ENCODE peak calls at places on chromosomes 16 and 17, in ten cellular contexts. T, B, O, J, Q, G, N, M, H and I are unnamed samples. For H3K27me3, the result is how much of the 10 kb centered on the place peaks cover.

GRCh38 chr16:89721644-89722391 is 481 bp downstream of the ZNF276 start:
- DNase-seq in T (peak), B (peak), O (peak), J (peak), Q (peak), G (peak), N (peak), M (peak), H (no peak), I (peak)

GRCh38 chr17:83096401-83097220 is 17.2 kb downstream of the METRNL start:
- DNase-seq in T (no peak), B (no peak), O (peak), J (no peak), Q (no peak), G (no peak), N (no peak), M (no peak), H (no peak), I (peak)

GRCh38 chr17:34709108-34709779 is 129.9 kb downstream of the TMEM132E start:
- DNase-seq in T (no peak), B (peak), O (no peak), J (no peak), Q (no peak), G (no peak), N (no peak), M (no peak), H (no peak), I (peak)

GRCh38 chr16:4184038-4184702 is 57.7 kb downstream of the SRL start:
- DNase-seq in T (peak), B (peak), O (no peak), J (no peak), Q (peak), G (no peak), N (no peak), M (no peak), H (no peak), I (no peak)

GRCh38 chr17:335691-336090 is 16.9 kb downstream of the RPH3AL start:
- DNase-seq in T (peak), B (no peak), O (no peak), J (no peak), Q (no peak), G (no peak), N (no peak), M (peak), H (no peak), I (no peak)

GRCh38 chr16:52466998-52467397 is 79.9 kb downstream of the TOX3 start:
- DNase-seq in T (no peak), B (no peak), O (no peak), J (no peak), Q (no peak), G (no peak), N (no peak), M (peak), H (no peak), I (no peak)

GRCh38 chr16:66519974-66520373 is 29.9 kb downstream of the TK2 start:
- DNase-seq in T (no peak), B (no peak), O (no peak), J (no peak), Q (no peak), G (no peak), N (no peak), M (no peak), H (no peak), I (no peak)

GRCh38 chr17:58331815-58332719 is 3.5 kb upstream of the TSPOAP1 start:
- DNase-seq in T (no peak), B (peak), O (peak), J (peak), Q (peak), G (no peak), N (peak), M (no peak), H (peak), I (no peak)

GRCh38 chr17:27496501-27496943 is 40.3 kb downstream of the KSR1 start:
- DNase-seq in T (peak), B (no peak), O (peak), J (peak), Q (no peak), G (no peak), N (no peak), M (no peak), H (no peak), I (no peak)

GRCh38 chr16:27083861-27084261 is 17.1 kb downstream of the C16orf82 start:
- DNase-seq in T (peak), B (no peak), O (no peak), J (no peak), Q (no peak), G (no peak), N (peak), M (no peak), H (no peak), I (no peak)

GRCh38 chr17:46795379-46795952 is 23.0 kb downstream of the WNT3 start:
- DNase-seq in T (no peak), B (no peak), O (no peak), J (no peak), Q (no peak), G (no peak), N (no peak), M (peak), H (no peak), I (no peak)

GRCh38 chr16:87190288-87191240 is 126.6 kb downstream of the C16orf95 start:
- DNase-seq in T (no peak), B (no peak), O (no peak), J (no peak), Q (no peak), G (no peak), N (no peak), M (no peak), H (no peak), I (no peak)

GRCh38 chr16:29925173-29925804 is 737 bp downstream of the KCTD13 start:
- DNase-seq in T (peak), B (no peak), O (no peak), J (no peak), Q (no peak), G (no peak), N (no peak), M (no peak), H (no peak), I (no peak)

GRCh38 chr16:72921620-72922019 is 126.3 kb downstream of the ZFHX3 start:
- DNase-seq in T (no peak), B (peak), O (no peak), J (no peak), Q (peak), G (peak), N (no peak), M (peak), H (no peak), I (no peak)

GRCh38 chr17:73030995-73031394 is 61.5 kb downstream of the SLC39A11 start:
- DNase-seq in T (no peak), B (no peak), O (no peak), J (no peak), Q (no peak), G (no peak), N (no peak), M (no peak), H (no peak), I (no peak)

GRCh38 chr17:82022310-82022980 is at the start of gene CENPX:
- DNase-seq in T (peak), B (peak), O (no peak), J (no peak), Q (no peak), G (no peak), N (no peak), M (no peak), H (no peak), I (no peak)

GRCh38 chr17:28226563-28226962 is 92.4 kb upstream of the TMEM97 start:
- DNase-seq in T (no peak), B (peak), O (no peak), J (no peak), Q (no peak), G (no peak), N (no peak), M (no peak), H (no peak), I (no peak)

GRCh38 chr16:57890752-57891111 is 80.2 kb downstream of the CNGB1 start:
- DNase-seq in T (no peak), B (no peak), O (no peak), J (no peak), Q (no peak), G (no peak), N (no peak), M (no peak), H (no peak), I (no peak)

GRCh38 chr16:35752773-35753558 is 2293.6 kb downstream of the TP53TG3F start:
- DNase-seq in T (no peak), B (peak), O (no peak), J (peak), Q (no peak), G (no peak), N (no peak), M (no peak), H (no peak), I (no peak)

GRCh38 chr17:77164483-77165030 is 23.8 kb downstream of the SEC14L1 start:
- DNase-seq in T (peak), B (peak), O (no peak), J (no peak), Q (no peak), G (no peak), N (no peak), M (no peak), H (no peak), I (peak)

GRCh38 chr17:4009164-4009785 is 45.0 kb upstream of the ATP2A3 start:
- DNase-seq in T (no peak), B (no peak), O (no peak), J (no peak), Q (no peak), G (no peak), N (no peak), M (no peak), H (no peak), I (no peak)

GRCh38 chr17:82116246-82116645 is 18.2 kb upstream of the FASN start:
- DNase-seq in T (no peak), B (no peak), O (no peak), J (no peak), Q (no peak), G (no peak), N (no peak), M (no peak), H (no peak), I (no peak)

GRCh38 chr16:30088832-30089624 is 2.7 kb downstream of the TBX6 start:
- DNase-seq in T (no peak), B (no peak), O (no peak), J (no peak), Q (no peak), G (no peak), N (no peak), M (no peak), H (no peak), I (no peak)

GRCh38 chr16:74626741-74627416 is 20.0 kb upstream of the GLG1 start:
- DNase-seq in T (no peak), B (no peak), O (no peak), J (no peak), Q (no peak), G (no peak), N (no peak), M (no peak), H (no peak), I (no peak)

GRCh38 chr17:47620503-47621245 is 29.0 kb upstream of the KPNB1 start:
- DNase-seq in T (no peak), B (no peak), O (no peak), J (no peak), Q (no peak), G (no peak), N (no peak), M (no peak), H (no peak), I (peak)

GRCh38 chr17:66707051-66707450 is 127.9 kb upstream of the CACNG5 start:
- DNase-seq in T (no peak), B (no peak), O (no peak), J (no peak), Q (no peak), G (no peak), N (no peak), M (no peak), H (no peak), I (peak)

GRCh38 chr16:89598199-89598598 is 15.2 kb upstream of the DPEP1 start:
- DNase-seq in T (no peak), B (no peak), O (no peak), J (no peak), Q (no peak), G (peak), N (no peak), M (peak), H (no peak), I (no peak)

GRCh38 chr17:72942594-72942993 is 149.9 kb downstream of the SLC39A11 start:
- DNase-seq in T (peak), B (no peak), O (no peak), J (no peak), Q (no peak), G (peak), N (no peak), M (no peak), H (no peak), I (no peak)

GRCh38 chr17:79561486-79562116 is 49.2 kb downstream of the RBFOX3 start:
- DNase-seq in T (no peak), B (no peak), O (no peak), J (no peak), Q (no peak), G (no peak), N (no peak), M (no peak), H (no peak), I (no peak)

DNA sequence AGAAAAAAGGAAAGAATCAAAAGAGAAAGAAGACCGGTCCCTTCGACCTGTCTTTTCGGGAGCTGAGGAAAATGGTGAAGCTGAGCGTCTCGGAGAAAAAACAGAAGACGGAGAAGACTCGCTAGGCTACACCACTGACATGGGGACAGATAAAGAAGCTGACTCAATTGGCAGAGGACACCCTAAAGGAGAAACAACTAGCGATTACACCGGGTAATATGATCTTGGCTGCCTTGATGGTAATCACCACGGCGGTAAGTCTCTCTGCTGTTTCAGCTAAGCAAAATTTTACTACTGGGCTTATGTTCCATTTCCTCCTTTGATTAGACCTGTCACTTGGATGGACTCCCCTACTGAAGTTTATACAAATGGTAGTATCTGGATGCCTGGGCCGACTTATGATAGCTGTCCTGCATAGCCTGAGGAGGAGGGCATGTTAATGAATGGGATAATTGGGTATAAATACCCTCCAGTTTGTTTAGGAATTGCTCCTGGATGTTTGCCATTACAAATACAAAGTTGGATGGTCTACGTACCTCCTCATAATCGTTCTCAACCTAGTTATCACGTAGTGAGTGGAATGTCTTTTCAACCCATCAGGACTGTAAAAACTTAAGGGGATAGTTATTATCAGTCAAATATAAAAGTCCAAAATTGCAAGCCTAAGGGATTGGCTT is 24.1 kb downstream of the ALOX15B start:
- DNase-seq in T (no peak), B (no peak), O (no peak), J (no peak), Q (no peak), G (no peak), N (no peak), M (no peak), H (no peak), I (no peak)
- H3K27me3 ChIP-seq in T (half or more), B (under half), O (under half), J (under half), Q (under half), G (half or more), N (half or more), M (under half), H (under half), I (under half)

GRCh38 chr16:23504453-23505179 is 5.7 kb downstream of the GGA2 start:
- DNase-seq in T (peak), B (peak), O (peak), J (peak), Q (peak), G (peak), N (no peak), M (peak), H (no peak), I (peak)
- TF ChIP-seq CTCF in T (peak), B (no peak), O (no peak), J (no peak), Q (no peak), G (no peak), N (no peak), M (no peak), H (no peak), I (no peak)

DNA sequence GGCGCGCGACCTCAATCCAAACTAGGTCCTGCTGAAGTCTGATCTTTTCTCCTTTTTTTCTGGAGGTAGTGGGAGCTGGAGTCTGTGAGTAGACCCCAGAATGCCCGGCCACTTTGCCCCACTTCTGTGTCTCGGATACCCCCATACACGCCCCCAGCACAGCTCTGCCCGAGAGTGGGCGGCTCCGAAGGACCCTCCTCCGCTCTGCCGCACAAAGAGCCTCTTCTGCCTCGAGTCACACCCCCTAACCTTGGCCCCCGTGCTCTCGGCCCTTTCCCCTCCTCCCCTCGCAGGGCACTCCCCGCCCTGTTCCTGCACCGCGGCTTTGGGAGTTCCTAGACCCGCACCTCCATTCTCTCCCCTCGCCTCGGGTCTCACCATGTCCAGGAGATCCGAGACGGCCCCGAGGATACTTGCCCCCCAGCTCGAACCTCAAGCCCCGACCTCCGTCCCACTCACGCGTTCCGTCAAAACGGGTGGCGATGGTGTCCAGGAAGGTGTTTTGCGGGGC is 476 bp downstream of the KCNH4 start:
- DNase-seq in T (peak), B (no peak), O (no peak), J (no peak), Q (no peak), G (no peak), N (no peak), M (no peak), H (no peak), I (no peak)
- H3K27me3 ChIP-seq in T (half or more), B (under half), O (under half), J (under half), Q (under half), G (half or more), N (under half), M (under half), H (under half), I (under half)

DNA sequence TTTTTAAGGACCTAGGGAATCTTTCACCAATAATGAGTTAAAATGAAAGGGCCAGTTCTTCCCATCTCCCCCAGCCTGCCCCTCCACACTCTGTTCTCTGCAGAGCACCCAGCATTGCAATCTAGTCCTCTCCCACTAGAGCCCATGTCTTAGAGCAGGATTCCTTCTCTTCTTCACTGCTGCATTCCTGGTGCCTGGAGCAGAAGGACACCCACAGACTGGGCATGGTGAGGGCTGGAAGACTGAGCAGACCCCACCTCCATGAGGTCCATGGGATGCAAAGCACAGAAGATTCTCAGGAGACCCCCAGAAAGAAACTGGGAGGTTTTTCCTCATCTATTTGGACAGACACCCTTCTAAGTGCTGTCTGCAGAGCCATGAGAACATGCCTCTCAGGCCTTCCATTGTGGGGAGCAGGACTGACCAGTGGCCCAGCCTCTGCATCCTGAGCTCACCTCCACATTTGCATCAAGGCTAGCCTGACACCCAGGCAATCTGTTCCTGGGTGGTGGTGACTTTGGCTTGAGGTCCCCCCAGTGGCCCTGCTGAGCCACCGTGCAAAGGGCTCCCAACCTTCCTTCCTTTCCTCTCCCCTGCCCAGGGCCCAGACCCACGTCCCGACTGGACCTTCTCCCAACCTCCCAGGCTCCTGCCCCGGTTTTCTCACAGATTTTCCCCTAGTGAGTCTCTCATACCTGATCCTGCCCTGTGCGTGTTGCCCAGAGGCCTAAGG is 74.2 kb upstream of the ZNF469 start:
- DNase-seq in T (no peak), B (no peak), O (no peak), J (no peak), Q (no peak), G (no peak), N (no peak), M (no peak), H (no peak), I (no peak)
- TF ChIP-seq CTCF in T (no peak), B (no peak), O (no peak), J (no peak), Q (no peak), G (no peak), N (no peak), M (no peak), H (no peak), I (no peak)

DNA sequence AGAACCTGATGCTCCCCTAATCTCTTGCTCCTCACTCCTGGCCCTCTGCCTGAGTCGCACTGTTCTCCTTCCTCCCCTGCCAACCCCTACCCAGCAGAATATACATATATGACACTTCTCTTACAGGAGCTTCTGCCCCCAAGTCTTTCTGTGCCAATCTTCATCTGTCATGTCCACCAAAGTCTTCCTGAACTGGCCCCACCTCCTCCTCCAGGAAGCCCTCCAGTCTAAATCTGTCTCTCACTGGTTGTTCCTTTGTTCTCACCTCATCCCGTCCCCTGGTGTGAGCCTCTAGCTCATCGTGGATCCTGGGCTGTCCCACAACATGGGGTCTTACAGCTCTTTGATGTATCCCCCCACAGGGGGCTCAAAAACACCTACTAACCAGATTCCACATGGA is 8.3 kb downstream of the CRHR1 start:
- DNase-seq in T (no peak), B (no peak), O (no peak), J (no peak), Q (no peak), G (no peak), N (no peak), M (no peak), H (no peak), I (no peak)
- H3K27me3 ChIP-seq in T (half or more), B (under half), O (under half), J (under half), Q (under half), G (half or more), N (half or more), M (under half), H (under half), I (under half)